ENCODE peak calls at places on chromosomes 12 and 14, in four cellular contexts. S is activated T-cell treated with anti-CD3 and anti-CD28 coated beads for 4 hours, T is GDM1, D is HFFc6. K is an unnamed sample.

GRCh38 chr12:98073610-98074009 is 441.8 kb upstream of the TMPO start:
- DNase-seq in S (no peak), T (no peak), D (no peak), K (no peak)

GRCh38 chr14:101562659-101563351 is 1.5 kb downstream of the DIO3 start:
- DNase-seq in S (no peak), T (no peak), D (no peak), K (no peak)

GRCh38 chr12:52819731-52820510 is 6.0 kb upstream of the KRT4 start:
- DNase-seq in S (no peak), T (no peak), D (no peak), K (no peak)

GRCh38 chr12:26863515-26863914 is 30.5 kb upstream of the ITPR2 start:
- DNase-seq in S (no peak), T (no peak), D (no peak), K (no peak)

GRCh38 chr12:121797937-121798801 is 4.7 kb upstream of the RHOF start:
- DNase-seq in S (no peak), T (no peak), D (no peak), K (peak; percentile 74)

GRCh38 chr12:14156606-14157005 is 175.2 kb upstream of the GRIN2B start:
- DNase-seq in S (no peak), T (no peak), D (no peak), K (no peak)

GRCh38 chr12:112122823-112123690 is 2.3 kb upstream of the TRAFD1 start:
- DNase-seq in S (no peak), T (no peak), D (peak; percentile 81), K (no peak)

GRCh38 chr12:58681730-58682129 is 238.6 kb downstream of the LRIG3 start:
- DNase-seq in S (no peak), T (no peak), D (no peak), K (no peak)

GRCh38 chr12:85856966-85857365 is 17.1 kb upstream of the NTS start:
- DNase-seq in S (no peak), T (no peak), D (no peak), K (no peak)

GRCh38 chr12:54033980-54034783 is 1.3 kb downstream of the HOXC5 start:
- DNase-seq in S (no peak), T (no peak), D (no peak), K (no peak)

GRCh38 chr12:55932546-55932919 is 1.6 kb downstream of the DGKA start:
- DNase-seq in S (peak; percentile 52), T (peak; percentile 29), D (no peak), K (no peak)

GRCh38 chr12:113766880-113767878 is 198.9 kb downstream of the RBM19 start:
- DNase-seq in S (no peak), T (no peak), D (peak; percentile 83), K (no peak)

GRCh38 chr12:124821252-124822200 is 42.1 kb downstream of the SCARB1 start:
- DNase-seq in S (no peak), T (no peak), D (no peak), K (no peak)

GRCh38 chr12:75953312-75953906 is 78.2 kb downstream of the PHLDA1 start:
- DNase-seq in S (no peak), T (no peak), D (peak; percentile 67), K (no peak)

GRCh38 chr12:90682398-90682797 is 272.6 kb downstream of the CCER1 start:
- DNase-seq in S (no peak), T (no peak), D (no peak), K (no peak)

GRCh38 chr12:65779091-65779642 is 45.1 kb upstream of the HMGA2 start:
- DNase-seq in S (no peak), T (no peak), D (peak; percentile 30), K (no peak)

GRCh38 chr12:114738460-114739184 is 54.6 kb upstream of the TBX3 start:
- DNase-seq in S (no peak), T (no peak), D (no peak), K (no peak)

GRCh38 chr14:104295681-104296387 is 157.4 kb downstream of the KIF26A start:
- DNase-seq in S (no peak), T (no peak), D (no peak), K (no peak)

GRCh38 chr12:79487386-79488110 is 203.2 kb downstream of the PAWR start:
- DNase-seq in S (no peak), T (no peak), D (no peak), K (no peak)

GRCh38 chr12:18430425-18431048 is 169.2 kb downstream of the PIK3C2G start:
- DNase-seq in S (no peak), T (peak; percentile 11), D (peak; percentile 53), K (no peak)

GRCh38 chr14:102570334-102570995 is 22.0 kb upstream of the RCOR1 start:
- DNase-seq in S (no peak), T (no peak), D (no peak), K (no peak)

GRCh38 chr14:64763801-64764511 is 59.7 kb downstream of the PLEKHG3 start:
- DNase-seq in S (no peak), T (no peak), D (peak; percentile 42), K (no peak)

GRCh38 chr14:59398841-59399240 is 66.3 kb downstream of the GPR135 start:
- DNase-seq in S (no peak), T (peak; percentile 96), D (no peak), K (no peak)

GRCh38 chr12:3170423-3171194 is 93.4 kb downstream of the TSPAN9 start:
- DNase-seq in S (no peak), T (no peak), D (peak; percentile 91), K (no peak)

GRCh38 chr12:41190360-41190759 is 2.2 kb downstream of the PDZRN4 start:
- DNase-seq in S (no peak), T (no peak), D (no peak), K (no peak)

GRCh38 chr12:13278249-13278787 is 81.8 kb downstream of the EMP1 start:
- DNase-seq in S (peak; percentile 34), T (no peak), D (peak; percentile 39), K (peak; percentile 45)

GRCh38 chr12:30100736-30101135 is 317.0 kb upstream of the TMTC1 start:
- DNase-seq in S (no peak), T (no peak), D (no peak), K (no peak)

GRCh38 chr12:58906917-58907316 is 13.4 kb downstream of the LRIG3 start:
- DNase-seq in S (no peak), T (no peak), D (no peak), K (no peak)

GRCh38 chr12:26068503-26068902 is 56.3 kb downstream of the BHLHE41 start:
- DNase-seq in S (no peak), T (no peak), D (no peak), K (no peak)

GRCh38 chr14:64801800-64802199 is 77.9 kb downstream of the SPTB start:
- DNase-seq in S (no peak), T (no peak), D (peak; percentile 12), K (no peak)

GRCh38 chr14:24307575-24308341 is at the start of gene CIDEB:
- DNase-seq in S (peak; percentile 48), T (peak; percentile 48), D (peak; percentile 47), K (no peak)

GRCh38 chr14:58072288-58073071 is 79.5 kb downstream of the ARMH4 start:
- DNase-seq in S (peak; percentile 23), T (peak; percentile 27), D (peak; percentile 57), K (peak; percentile 54)

GRCh38 chr12:118052324-118053070 is 8.5 kb downstream of the WSB2 start:
- DNase-seq in S (no peak), T (no peak), D (peak; percentile 98), K (no peak)